ENCODE peak calls at places on chromosomes 13 and 19, in five cellular contexts. S is breast epithelium, F is adrenal gland, Y is right lobe of liver, K is spleen. O is an unnamed sample. For H3K36me3, the result is how much of the 10 kb centered on the place peaks cover.

GRCh38 chr19:36915992-36916830 is at the start of the genes ZNF568 and ZNF829:
- DNase-seq in Y (peak), K (peak), F (peak), S (peak), O (peak)

GRCh38 chr19:18745931-18746330 is 45.2 kb downstream of the COMP start:
- DNase-seq in F (no peak), K (no peak), S (no peak), Y (no peak), O (no peak)

GRCh38 chr19:19628499-19629134 is 597 bp upstream of the LPAR2 start:
- DNase-seq in F (peak), S (peak), K (peak), Y (no peak), O (no peak)

GRCh38 chr13:26589754-26590153 is 32.3 kb downstream of the WASF3 start:
- DNase-seq in K (no peak), F (peak), S (no peak), Y (no peak), O (peak)

GRCh38 chr13:39506559-39507390 is 96.2 kb downstream of the LHFPL6 start:
- DNase-seq in K (no peak), S (no peak), F (no peak), Y (no peak), O (no peak)

GRCh38 chr19:55385749-55386514 is at the start of gene RPL28:
- DNase-seq in Y (peak), S (peak), F (peak), K (peak), O (peak)

GRCh38 chr19:6570754-6571153 is 20.2 kb downstream of the CD70 start:
- DNase-seq in K (no peak), F (no peak), Y (no peak), S (no peak), O (no peak)

GRCh38 chr13:73922728-73923393 is 211.3 kb downstream of the KLF12 start:
- DNase-seq in Y (no peak), S (no peak), F (no peak), K (no peak), O (no peak)

GRCh38 chr13:42561752-42562467 is 12.0 kb upstream of the TNFSF11 start:
- DNase-seq in Y (no peak), S (no peak), F (no peak), K (no peak), O (no peak)

GRCh38 chr13:21717817-21718216 is 46.9 kb downstream of the FGF9 start:
- DNase-seq in Y (no peak), K (no peak), F (no peak), S (no peak), O (no peak)

GRCh38 chr13:94800423-94800822 is 88.1 kb upstream of the SOX21 start:
- DNase-seq in Y (no peak), K (no peak), S (no peak), F (no peak), O (no peak)

GRCh38 chr19:55528030-55528801 is 8.7 kb downstream of the SBK2 start:
- DNase-seq in S (no peak), K (no peak), Y (no peak), F (no peak), O (no peak)

GRCh38 chr19:51096473-51097165 is 11.6 kb downstream of the CTU1 start:
- DNase-seq in F (no peak), S (no peak), K (peak), Y (peak), O (no peak)
- H3K27ac ChIP-seq in F (no peak), S (no peak), K (peak), Y (no peak), O (no peak)

GRCh38 chr19:17529239-17530158 is 18.1 kb downstream of the PGLS start:
- DNase-seq in S (no peak), K (no peak), Y (no peak), F (no peak), O (no peak)

GRCh38 chr19:17528610-17529009 is 17.2 kb downstream of the PGLS start:
- DNase-seq in S (no peak), K (no peak), Y (no peak), F (no peak), O (no peak)

GRCh38 chr19:17532116-17532515 is 20.7 kb downstream of the PGLS start:
- DNase-seq in K (no peak), S (no peak), F (no peak), Y (no peak), O (no peak)

GRCh38 chr19:17532557-17532956 is 21.1 kb downstream of the PGLS start:
- DNase-seq in K (no peak), F (no peak), S (no peak), Y (no peak), O (no peak)

DNA sequence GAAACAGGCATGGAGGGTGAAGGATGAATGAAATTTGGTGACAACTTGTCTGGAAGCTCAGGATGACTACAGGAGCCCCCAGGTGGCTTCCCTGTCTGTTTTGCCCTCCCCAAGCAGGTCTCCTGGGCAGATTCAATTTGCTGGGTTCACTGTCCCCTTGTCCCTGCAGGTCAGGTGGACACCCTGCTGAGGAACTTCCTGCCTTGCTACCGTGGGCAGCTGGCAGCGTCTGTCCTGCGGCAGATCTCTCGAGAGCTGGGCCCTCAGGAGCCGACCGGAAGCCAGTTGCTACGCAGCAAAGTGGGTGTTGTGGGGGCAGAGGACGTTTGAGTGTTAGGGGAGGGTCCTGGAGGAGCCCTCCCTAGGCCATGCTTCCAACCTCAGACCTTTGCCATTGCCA is 19.1 kb downstream of the PGLS start:
- DNase-seq in S (no peak), F (no peak), Y (no peak), K (no peak), O (no peak)
- TF ChIP-seq POLR2A in S (no peak), F (no peak), Y (no peak), K (no peak), O (no peak)

GRCh38 chr19:10136936-10137335 is 17.2 kb upstream of the EIF3G start:
- DNase-seq in Y (no peak), S (no peak), F (no peak), K (no peak), O (no peak)

GRCh38 chr19:10135551-10136334 is 16.0 kb upstream of the EIF3G start:
- DNase-seq in F (no peak), K (no peak), S (no peak), Y (no peak), O (no peak)

GRCh38 chr19:10138879-10139795 is 19.4 kb upstream of the EIF3G start:
- DNase-seq in S (no peak), Y (no peak), K (no peak), F (no peak), O (no peak)

GRCh38 chr19:10139952-10140351 is 20.3 kb upstream of the EIF3G start:
- DNase-seq in Y (no peak), K (no peak), F (no peak), S (no peak), O (no peak)

DNA sequence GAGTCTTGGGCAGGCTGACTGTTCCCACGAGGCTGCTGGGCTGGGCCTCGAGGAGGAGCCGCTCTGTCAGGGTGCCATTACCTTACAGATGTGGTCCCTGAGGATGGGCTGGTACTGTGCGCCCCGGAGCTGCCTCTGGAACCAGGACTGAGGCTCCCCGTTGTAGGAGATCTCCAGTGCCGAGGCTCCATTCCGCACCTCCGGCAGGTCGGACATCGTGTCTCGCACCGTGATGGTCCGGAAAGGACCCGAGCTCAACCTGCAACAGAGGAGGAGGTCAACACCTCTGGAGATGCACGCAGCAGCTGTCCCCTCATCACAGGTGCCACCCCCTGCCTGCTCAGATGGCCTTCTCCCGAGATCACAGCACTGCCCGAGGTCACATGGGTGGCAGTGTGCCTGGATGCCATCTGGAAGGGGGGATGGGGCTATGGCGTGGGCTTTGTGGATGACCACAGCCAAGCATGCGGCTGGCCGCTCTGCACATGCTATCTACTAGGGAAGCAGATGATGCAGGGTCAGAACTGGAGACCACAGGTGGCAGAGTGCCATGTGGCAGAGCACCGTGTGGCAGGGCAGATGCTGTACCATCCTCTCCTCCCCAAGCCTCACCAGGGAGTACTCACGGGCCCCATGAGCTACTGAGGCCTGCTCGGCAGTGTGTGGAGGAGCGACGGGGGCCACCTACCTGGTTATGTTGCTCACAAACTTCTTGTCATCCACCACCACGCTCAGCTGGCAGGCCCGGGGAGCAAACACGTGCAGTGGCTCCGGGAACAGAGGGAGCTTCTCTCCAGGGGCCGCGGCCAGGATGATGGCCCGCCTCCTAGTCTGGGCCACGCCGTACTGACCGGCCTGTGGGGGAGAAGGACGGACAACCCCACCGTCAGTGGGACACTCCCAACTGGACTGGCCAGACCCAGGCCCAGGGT is 18.3 kb upstream of the EIF3G start:
- DNase-seq in S (no peak), Y (no peak), K (no peak), F (peak), O (no peak)
- H3K36me3 ChIP-seq in S (under half), Y (under half), K (half or more), F (under half), O (half or more)

GRCh38 chr19:38266070-38266469 is 1.7 kb downstream of the SPINT2 start:
- DNase-seq in S (peak), K (no peak), F (no peak), Y (no peak), O (no peak)
- H3K27ac ChIP-seq in S (peak), K (peak), F (no peak), Y (no peak), O (no peak)

DNA sequence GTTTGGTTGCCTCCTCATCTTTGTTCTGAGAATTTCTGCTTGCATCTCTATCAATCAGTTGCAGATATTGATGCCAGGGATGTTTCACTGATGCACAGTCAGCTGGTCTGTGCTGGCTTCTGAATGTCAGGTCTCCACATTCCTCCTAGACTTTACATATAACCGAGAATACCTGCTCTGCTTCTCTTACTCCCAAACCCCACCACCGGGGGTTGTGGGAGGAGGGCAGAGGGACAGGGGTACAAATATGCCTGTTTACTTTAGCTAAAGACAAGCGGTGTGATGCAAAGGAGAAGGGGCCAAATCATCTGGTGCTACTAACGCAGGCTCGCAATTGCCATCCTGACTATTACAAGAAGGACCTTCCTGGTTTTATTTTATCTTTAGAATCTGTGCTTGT is 17.4 kb upstream of the KLHL1 start:
- DNase-seq in F (no peak), K (no peak), S (no peak), Y (no peak), O (no peak)
- TF ChIP-seq POLR2A in F (no peak), K (no peak), S (no peak), Y (no peak), O (no peak)

GRCh38 chr19:58097783-58098681 is at the start of gene ZSCAN18:
- DNase-seq in F (peak), S (peak), Y (peak), K (peak), O (peak)

GRCh38 chr19:58098682-58098998 is 609 bp upstream of the ZSCAN18 start:
- DNase-seq in Y (no peak), K (no peak), S (no peak), F (no peak), O (no peak)

GRCh38 chr19:58095328-58095727 is 2.7 kb downstream of the ZSCAN18 start:
- DNase-seq in S (no peak), K (no peak), Y (no peak), F (no peak), O (no peak)

GRCh38 chr19:58096884-58097283 is 1.1 kb downstream of the ZSCAN18 start:
- DNase-seq in S (no peak), F (no peak), Y (no peak), K (no peak), O (no peak)

GRCh38 chr19:58097349-58097748 is 682 bp downstream of the ZSCAN18 start:
- DNase-seq in Y (no peak), S (no peak), K (no peak), F (no peak), O (no peak)
- H3K36me3 ChIP-seq in Y (under half), S (under half), K (under half), F (under half), O (under half)

GRCh38 chr13:24153979-24154378 is 6.5 kb upstream of the SPATA13 start:
- DNase-seq in S (no peak), Y (no peak), K (no peak), F (no peak), O (no peak)
- H3K27ac ChIP-seq in S (no peak), Y (peak), K (no peak), F (no peak), O (no peak)